ENCODE peak calls at places on chromosomes 7 and 10, in five cellular contexts. U, I, Y, Z and D are unnamed samples.

GRCh38 chr10:51109821-51110533 is 35.7 kb downstream of the PRKG1 start:
- DNase-seq in I (no peak), Z (no peak), Y (no peak), U (no peak), D (no peak)

GRCh38 chr10:9075420-9075819 is 1020.9 kb downstream of the GATA3 start:
- DNase-seq in U (no peak), Y (no peak), Z (no peak), I (no peak), D (no peak)

GRCh38 chr7:1915956-1916620 is 246.0 kb downstream of the ELFN1 start:
- DNase-seq in I (no peak), U (no peak), Z (no peak), Y (no peak), D (no peak)

GRCh38 chr10:132302421-132302820 is 5.3 kb downstream of the STK32C start:
- DNase-seq in Y (no peak), Z (no peak), U (no peak), I (no peak), D (peak; percentile 40)

GRCh38 chr7:112036071-112036470 is 170.1 kb downstream of the DOCK4 start:
- DNase-seq in U (no peak), I (no peak), Z (no peak), Y (no peak), D (no peak)

GRCh38 chr7:137681657-137682562 is 164.9 kb downstream of the DGKI start:
- DNase-seq in Z (no peak), Y (no peak), U (no peak), I (no peak), D (no peak)

GRCh38 chr7:32958046-32959025 is 1.1 kb downstream of the FKBP9 start:
- DNase-seq in I (peak; percentile 38), U (peak; percentile 47), Z (no peak), Y (peak; percentile 41), D (peak; percentile 79)

GRCh38 chr10:72353028-72353962 is 1.4 kb downstream of the DNAJB12 start:
- DNase-seq in Y (peak; percentile 40), Z (no peak), U (no peak), I (no peak), D (no peak)

GRCh38 chr10:91487914-91488577 is 77.9 kb downstream of the HECTD2 start:
- DNase-seq in I (no peak), Y (no peak), Z (no peak), U (no peak), D (no peak)

GRCh38 chr10:71244638-71245419 is 32.5 kb downstream of the UNC5B start:
- DNase-seq in Z (no peak), U (no peak), I (peak; percentile 54), Y (no peak), D (peak; percentile 88)

GRCh38 chr10:43427166-43427825 is 9.6 kb upstream of the ZNF487 start:
- DNase-seq in I (no peak), Y (no peak), U (no peak), Z (no peak), D (no peak)

GRCh38 chr7:107312418-107312817 is 143.6 kb downstream of the HBP1 start:
- DNase-seq in Z (no peak), U (no peak), Y (no peak), I (no peak), D (no peak)

GRCh38 chr10:130022071-130022470 is 58.0 kb upstream of the EBF3 start:
- DNase-seq in U (no peak), Y (no peak), Z (no peak), I (no peak), D (no peak)

GRCh38 chr10:44306147-44306710 is 78.7 kb downstream of the CXCL12 start:
- DNase-seq in Y (peak; percentile 17), U (no peak), Z (peak; percentile 64), I (no peak), D (no peak)

DNA sequence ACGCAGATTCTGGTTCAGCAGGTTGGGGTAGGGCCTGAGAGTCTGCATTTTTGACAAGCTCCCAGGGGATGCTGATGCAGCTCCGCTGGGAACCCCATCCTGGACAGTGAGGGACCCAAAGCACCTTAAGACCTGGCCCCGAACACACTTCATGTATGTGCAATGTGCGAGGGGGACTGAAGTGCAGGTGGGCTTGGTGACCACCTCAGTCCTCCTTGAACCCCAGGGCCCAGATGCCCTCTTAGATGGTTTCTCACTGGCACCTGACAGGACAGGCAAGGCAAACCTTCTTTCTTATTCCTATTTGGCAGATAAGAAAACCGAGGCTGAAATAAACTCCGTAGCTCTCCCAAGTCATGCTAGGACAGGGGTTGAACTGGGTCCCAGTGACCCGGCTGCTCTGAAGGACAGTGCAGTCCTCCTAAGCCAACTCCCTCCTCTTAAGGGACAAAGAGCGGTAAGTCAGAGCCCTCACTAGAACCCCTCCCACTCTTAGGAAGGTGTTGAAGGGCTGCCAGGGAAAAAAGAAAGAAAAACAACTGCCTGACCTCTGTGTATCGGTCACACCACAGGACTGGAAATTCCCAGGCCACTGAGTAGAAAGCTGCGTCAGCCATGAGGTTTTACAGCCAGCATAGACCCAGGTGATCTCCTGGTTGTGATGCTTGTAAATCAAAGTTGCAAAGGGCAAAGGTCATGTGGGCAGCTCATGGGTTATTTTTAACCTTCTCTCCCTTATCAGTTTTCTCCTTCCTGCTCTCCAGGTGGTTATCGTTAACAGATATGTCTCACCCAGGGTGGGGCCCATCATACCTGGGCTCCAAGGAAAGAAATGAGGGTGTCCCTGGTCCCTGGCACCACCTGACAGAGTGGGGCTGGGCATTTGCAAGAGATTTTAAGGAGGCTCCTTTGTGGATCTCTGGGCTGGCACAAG is 90.9 kb upstream of the SMNDC1 start:
- DNase-seq in Z (no peak), Y (peak; percentile 98), I (no peak), U (no peak), D (no peak)
- TF ChIP-seq EP300 in Z (no peak), Y (peak; percentile 98), I (peak; percentile 21), U (no peak), D (no peak)

DNA sequence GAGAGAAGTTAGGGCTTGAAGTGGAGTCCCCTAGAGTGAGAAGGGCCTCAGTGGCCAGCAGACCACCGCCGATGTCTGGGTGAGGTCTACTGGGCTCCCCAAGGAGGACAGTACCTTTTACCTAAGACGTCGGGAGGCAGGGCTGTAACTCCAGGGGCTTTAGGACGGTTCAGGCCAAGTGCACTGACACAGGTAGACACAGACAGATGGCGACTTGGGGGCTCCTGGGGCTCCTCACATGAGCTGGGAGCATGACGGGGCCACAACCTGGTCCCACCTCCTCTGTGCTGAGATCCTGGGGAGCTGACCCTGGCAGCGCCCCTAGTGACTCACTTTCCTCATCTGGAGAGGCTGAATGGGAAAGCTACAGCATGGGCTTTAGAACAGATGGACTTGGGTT is 4.6 kb upstream of the COMTD1 start:
- DNase-seq in Y (no peak), I (no peak), Z (no peak), U (no peak), D (peak; percentile 66)
- TF ChIP-seq POLR2A in Y (no peak), I (no peak), Z (no peak), U (no peak), D (no peak)

DNA sequence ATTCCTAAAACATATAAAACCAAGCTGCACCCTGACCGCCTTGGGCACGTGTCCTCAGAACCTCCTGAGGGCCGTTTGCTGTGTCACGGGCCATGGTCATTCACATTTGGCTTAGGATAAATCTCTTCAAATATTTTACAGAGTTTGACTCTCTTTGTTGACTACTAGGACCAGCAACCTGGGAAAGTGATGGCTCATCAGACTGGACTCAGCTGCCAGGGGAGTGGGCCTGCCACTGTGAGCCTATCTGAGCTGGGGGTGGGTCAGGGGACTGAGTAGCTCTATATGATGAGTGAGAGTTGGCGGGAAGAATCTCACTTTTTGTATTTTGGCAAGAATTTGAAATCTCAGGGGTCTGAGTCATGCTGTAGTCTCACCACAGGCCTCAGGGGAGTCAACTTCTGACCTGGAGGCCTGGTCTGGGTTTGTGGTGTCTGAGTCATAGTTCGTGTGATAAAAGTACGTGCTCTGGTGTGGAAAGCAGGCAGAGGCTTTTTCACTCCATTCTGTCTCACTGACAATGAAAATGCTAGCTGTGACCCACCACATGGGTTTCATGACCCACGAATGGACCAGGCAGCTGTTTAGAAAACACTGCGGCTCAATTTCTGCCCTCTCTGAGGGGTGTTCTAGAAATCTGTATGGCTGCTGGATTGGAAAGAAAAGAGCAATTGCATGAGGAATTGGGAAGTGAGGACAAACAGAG is 4.2 kb upstream of the UPP1 start:
- DNase-seq in U (no peak), I (peak; percentile 66), Y (peak; percentile 94), Z (no peak), D (no peak)
- TF ChIP-seq EP300 in U (no peak), I (no peak), Y (peak; percentile 76), Z (no peak), D (no peak)

DNA sequence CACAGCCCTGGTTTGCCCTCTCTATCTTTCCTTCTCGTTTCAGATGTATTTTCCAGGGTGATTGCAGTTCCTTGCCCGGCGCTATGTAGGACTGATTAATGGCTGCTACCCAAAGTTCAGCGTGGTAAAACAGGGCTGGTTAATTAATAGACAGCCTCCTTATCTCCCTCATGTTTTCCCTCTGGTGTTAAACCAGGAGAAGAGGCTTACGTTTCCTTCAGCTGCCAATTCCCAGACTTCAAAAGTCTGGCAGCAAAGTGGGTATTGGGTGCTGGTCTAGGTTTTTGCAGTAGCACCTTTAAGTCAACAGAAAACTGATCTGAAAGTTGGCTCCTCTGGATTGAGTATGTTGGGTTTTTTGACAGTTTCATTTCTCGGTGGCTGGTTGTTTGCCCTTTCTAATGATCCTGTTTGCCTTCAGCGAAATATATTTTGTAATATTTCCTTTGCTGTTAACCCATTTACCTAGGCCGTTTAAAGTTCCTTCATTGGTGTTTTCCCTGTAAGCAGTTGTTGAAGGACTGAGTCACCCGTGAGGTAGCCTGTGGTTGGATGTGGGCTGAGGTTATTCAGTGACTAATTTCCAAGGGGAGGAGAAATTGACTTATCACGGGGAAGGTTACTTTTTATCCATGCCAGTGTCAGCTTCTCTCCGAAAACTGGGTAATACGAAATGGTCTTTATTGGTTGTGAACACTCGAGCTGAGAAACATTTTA is 257.1 kb downstream of the KIAA1217 start:
- DNase-seq in Y (peak; percentile 83), U (no peak), Z (no peak), I (no peak), D (no peak)
- TF ChIP-seq POLR2A in Y (no peak), U (no peak), Z (no peak), I (no peak), D (no peak)

DNA sequence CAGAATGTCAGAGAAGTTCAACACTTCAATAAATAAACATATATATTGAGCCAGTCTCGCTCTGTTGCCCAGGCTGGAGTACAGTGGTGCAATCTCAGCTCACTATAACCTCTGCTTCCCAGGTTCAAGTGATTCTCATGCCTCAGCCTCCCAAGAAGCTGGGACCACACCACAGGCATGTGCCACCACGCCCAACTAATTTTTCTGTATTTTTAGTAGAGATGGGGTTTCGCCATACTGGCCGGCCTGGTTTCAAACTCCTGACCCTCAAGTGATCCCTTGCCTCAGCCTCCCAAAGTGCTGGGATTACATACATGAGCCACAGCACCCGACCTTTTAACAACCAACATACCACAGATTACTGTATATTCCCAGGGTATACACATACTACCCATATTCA is 134.2 kb downstream of the JMJD1C start:
- DNase-seq in U (no peak), Y (no peak), I (no peak), Z (no peak), D (no peak)
- TF ChIP-seq EP300 in U (no peak), Y (no peak), I (no peak), Z (no peak), D (no peak)